ENCODE peak calls at places on chromosome 13, in six cellular contexts. I is heart left ventricle, P is IMR-90, Y is AG04450, R is WERI-Rb-1, C is mucosa of descending colon. X is an unnamed sample.

GRCh38 chr13:101065314-101065713 is 351.0 kb downstream of the NALCN start:
- DNase-seq in I (no peak), P (no peak), Y (no peak), R (no peak), C (no peak), X (no peak)

GRCh38 chr13:95182570-95183285 is 118.5 kb downstream of the ABCC4 start:
- DNase-seq in I (no peak), P (no peak), Y (no peak), R (no peak), C (no peak), X (no peak)

GRCh38 chr13:99991013-99991805 is 9.6 kb downstream of the ZIC2 start:
- DNase-seq in I (no peak), P (no peak), Y (no peak), R (no peak), C (no peak), X (peak; percentile 72)

GRCh38 chr13:66339214-66339613 is 890.9 kb downstream of the PCDH9 start:
- DNase-seq in I (no peak), P (no peak), Y (no peak), R (no peak), C (no peak), X (no peak)

GRCh38 chr13:101875717-101876393 is 423.4 kb downstream of the ITGBL1 start:
- DNase-seq in I (peak; percentile 15), P (peak; percentile 55), Y (peak; percentile 0), R (no peak), C (no peak), X (peak; percentile 47)

GRCh38 chr13:101267656-101268055 is 148.7 kb downstream of the NALCN start:
- DNase-seq in I (no peak), P (no peak), Y (no peak), R (no peak), C (no peak), X (no peak)

GRCh38 chr13:43785681-43786471 is 896 bp downstream of the ENOX1 start:
- DNase-seq in I (peak; percentile 89), P (peak; percentile 63), Y (peak; percentile 18), R (peak; percentile 68), C (peak; percentile 66), X (peak; percentile 61)

GRCh38 chr13:100530645-100531044 is 57.9 kb downstream of the GGACT start:
- DNase-seq in I (no peak), P (peak; percentile 33), Y (no peak), R (no peak), C (no peak), X (no peak)

GRCh38 chr13:99256283-99256682 is 1.9 kb downstream of the GPR18 start:
- DNase-seq in I (no peak), P (no peak), Y (no peak), R (no peak), C (no peak), X (no peak)

GRCh38 chr13:94481966-94482365 is 2.5 kb upstream of the DCT start:
- DNase-seq in I (no peak), P (peak; percentile 66), Y (no peak), R (no peak), C (no peak), X (no peak)

GRCh38 chr13:52048516-52048915 is 24.0 kb downstream of the UTP14C start:
- DNase-seq in I (no peak), P (peak; percentile 41), Y (no peak), R (no peak), C (no peak), X (no peak)

GRCh38 chr13:44436589-44437337 is 63.1 kb downstream of the SERP2 start:
- DNase-seq in I (peak; percentile 96), P (peak; percentile 94), Y (peak; percentile 85), R (peak; percentile 96), C (peak; percentile 97), X (peak; percentile 92)

GRCh38 chr13:46119883-46120614 is 15.2 kb upstream of the CPB2 start:
- DNase-seq in I (no peak), P (peak; percentile 19), Y (no peak), R (no peak), C (no peak), X (no peak)

GRCh38 chr13:20923272-20923671 is 20.7 kb upstream of the XPO4 start:
- DNase-seq in I (no peak), P (no peak), Y (no peak), R (no peak), C (no peak), X (no peak)

GRCh38 chr13:97122381-97122996 is 99.6 kb upstream of the MBNL2 start:
- DNase-seq in I (no peak), P (peak; percentile 73), Y (no peak), R (no peak), C (no peak), X (peak; percentile 68)

GRCh38 chr13:50224534-50224933 is 209.3 kb downstream of the KCNRG start:
- DNase-seq in I (no peak), P (peak; percentile 51), Y (no peak), R (no peak), C (no peak), X (no peak)

GRCh38 chr13:85650613-85651012 is 148.6 kb downstream of the SLITRK6 start:
- DNase-seq in I (no peak), P (no peak), Y (no peak), R (no peak), C (no peak), X (no peak)

GRCh38 chr13:97274782-97275252 is 52.7 kb downstream of the MBNL2 start:
- DNase-seq in I (no peak), P (peak; percentile 87), Y (no peak), R (no peak), C (no peak), X (peak; percentile 73)

GRCh38 chr13:22031702-22032286 is 360.9 kb downstream of the FGF9 start:
- DNase-seq in I (no peak), P (no peak), Y (no peak), R (no peak), C (no peak), X (no peak)

GRCh38 chr13:70856706-70857105 is 748.5 kb upstream of the KLHL1 start:
- DNase-seq in I (no peak), P (no peak), Y (no peak), R (no peak), C (peak; percentile 49), X (no peak)

GRCh38 chr13:24313449-24313848 is 4.1 kb downstream of the C1QTNF9 start:
- DNase-seq in I (no peak), P (peak; percentile 9), Y (no peak), R (no peak), C (no peak), X (no peak)

GRCh38 chr13:93289842-93290241 is 63.2 kb downstream of the GPC6 start:
- DNase-seq in I (no peak), P (no peak), Y (no peak), R (no peak), C (no peak), X (no peak)

DNA sequence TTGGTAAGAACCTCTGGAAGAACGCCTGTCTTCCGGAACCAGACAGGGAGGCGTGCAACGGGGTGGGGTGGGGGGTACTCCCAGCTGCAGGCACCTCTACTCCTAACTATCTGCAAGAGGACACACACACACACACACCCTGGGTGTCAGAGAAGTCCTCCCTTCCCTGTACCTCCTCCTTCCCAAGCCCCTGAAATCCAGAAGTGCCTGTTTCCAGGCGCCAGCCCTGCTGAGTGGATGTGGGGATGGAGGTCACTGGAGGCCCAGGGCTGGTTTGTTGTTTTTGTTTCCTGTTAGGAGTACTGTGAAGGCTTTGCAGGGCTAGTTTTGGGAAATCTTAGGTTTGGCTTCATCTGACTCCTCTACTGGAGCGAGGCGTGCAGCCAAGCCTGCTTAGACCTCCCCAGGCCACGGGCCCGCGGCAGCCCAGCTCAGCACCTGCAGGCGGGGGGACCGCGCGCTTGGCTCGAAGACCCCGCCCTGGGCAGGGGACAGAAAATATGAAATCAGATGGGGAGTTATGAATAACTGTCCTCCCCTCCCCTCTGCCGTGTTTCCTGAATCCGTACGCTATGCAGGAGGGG is 36.4 kb downstream of the SOX1 start:
- DNase-seq in I (no peak), P (no peak), Y (no peak), R (no peak), C (no peak), X (no peak)
- H3K4me3 ChIP-seq in I (no peak overlapping the region), P (no peak overlapping the region), Y (no peak overlapping the region), R (no peak overlapping the region), C (no peak overlapping the region), X (no peak overlapping the region)

GRCh38 chr13:103055166-103055565 is 11.1 kb downstream of the SLC10A2 start:
- DNase-seq in I (no peak), P (no peak), Y (no peak), R (no peak), C (no peak), X (no peak)
- H3K9me3 ChIP-seq in I (peaks cover 34% of the 10 kb centered on the region), P (peaks cover 10% of the 10 kb centered on the region), Y (peaks cover 14% of the 10 kb centered on the region), R (peaks cover 16% of the 10 kb centered on the region), C (peaks cover 23% of the 10 kb centered on the region), X (peaks cover 10% of the 10 kb centered on the region)

DNA sequence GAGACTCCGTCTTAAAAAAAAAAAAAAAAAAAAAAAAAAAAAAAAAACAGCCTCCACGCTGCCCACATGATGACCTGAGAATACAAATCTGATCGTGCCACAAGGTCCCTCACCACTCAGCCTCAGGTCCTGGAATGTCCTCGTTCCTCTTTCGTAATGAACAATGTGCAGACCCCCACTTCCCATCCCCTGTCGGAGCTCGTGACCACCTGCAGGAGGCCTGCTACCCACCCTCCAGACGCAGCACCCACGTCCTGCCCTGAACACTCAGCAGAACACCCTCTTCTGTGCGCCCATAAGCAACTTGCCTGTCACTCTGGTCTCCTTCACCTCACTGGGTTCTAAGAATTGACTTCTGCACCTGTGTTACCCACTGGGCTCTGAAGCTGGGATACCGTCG is 166.4 kb downstream of the KATNAL1 start:
- DNase-seq in I (no peak), P (no peak), Y (no peak), R (no peak), C (no peak), X (no peak)
- H3K4me3 ChIP-seq in I (no peak overlapping the region), P (no peak overlapping the region), Y (no peak overlapping the region), R (no peak overlapping the region), C (no peak overlapping the region), X (no peak overlapping the region)

GRCh38 chr13:29162638-29163037 is 342.5 kb downstream of the MTUS2 start:
- DNase-seq in I (no peak), P (no peak), Y (no peak), R (no peak), C (no peak), X (no peak)
- H3K9me3 ChIP-seq in I (no peaks in the 10 kb centered on the region), P (peaks cover 19% of the 10 kb centered on the region), Y (peaks cover 23% of the 10 kb centered on the region), R (no peaks in the 10 kb centered on the region), C (peaks cover 17% of the 10 kb centered on the region), X (no peaks in the 10 kb centered on the region)

GRCh38 chr13:42038661-42039456 is 9.6 kb upstream of the DGKH start:
- DNase-seq in I (no peak), P (peak; percentile 28), Y (no peak), R (no peak), C (no peak), X (no peak)
- H3K4me3 ChIP-seq in I (no peak overlapping the region), P (no peak overlapping the region), Y (peak overlapping the region; percentile 66), R (no peak overlapping the region), C (no peak overlapping the region), X (peak overlapping the region; percentile 87)